ENCODE peak calls at places on chromosomes 12 and 14, in nine cellular contexts. One of them, this sample, is unnamed.

GRCh38 chr12:68189766-68190700 is 30.5 kb upstream of the IFNG start:
- DNase-seq in stimulated activated CD4-positive, alpha-beta T cell treated with anti-CD3 and anti-CD28 coated beads, Interleukin-4, amount 100 ng/mL, for 1 hour: peak
- DNase-seq in adipocyte: peak
- DNase-seq in pons: no peak
- DNase-seq in A172: peak
- DNase-seq in midbrain: no peak
- DNase-seq in HL-60: no peak
- DNase-seq in anterior cingulate cortex: no peak
- DNase-seq in stimulated activated CD8-positive, alpha-beta memory T cell treated with anti-CD3 and anti-CD28 coated beads, Interleukin-2, amount 100 ng/mL, for 1 hour: no peak
- DNase-seq in this sample: no peak

GRCh38 chr12:107287436-107288413 is 194.4 kb upstream of the CRY1 start:
- DNase-seq in stimulated activated CD8-positive, alpha-beta memory T cell treated with anti-CD3 and anti-CD28 coated beads, Interleukin-2, amount 100 ng/mL, for 1 hour: no peak
- DNase-seq in midbrain: no peak
- DNase-seq in pons: no peak
- DNase-seq in adipocyte: no peak
- DNase-seq in HL-60: no peak
- DNase-seq in anterior cingulate cortex: no peak
- DNase-seq in stimulated activated CD4-positive, alpha-beta T cell treated with anti-CD3 and anti-CD28 coated beads, Interleukin-4, amount 100 ng/mL, for 1 hour: no peak
- DNase-seq in A172: peak
- DNase-seq in this sample: no peak

GRCh38 chr14:77028384-77029246 is at the start of gene IRF2BPL:
- DNase-seq in A172: peak
- DNase-seq in HL-60: peak
- DNase-seq in adipocyte: peak
- DNase-seq in stimulated activated CD4-positive, alpha-beta T cell treated with anti-CD3 and anti-CD28 coated beads, Interleukin-4, amount 100 ng/mL, for 1 hour: peak
- DNase-seq in pons: peak
- DNase-seq in anterior cingulate cortex: peak
- DNase-seq in stimulated activated CD8-positive, alpha-beta memory T cell treated with anti-CD3 and anti-CD28 coated beads, Interleukin-2, amount 100 ng/mL, for 1 hour: peak
- DNase-seq in midbrain: peak
- DNase-seq in this sample: peak

GRCh38 chr14:102220031-102220430 is 80.3 kb downstream of the WDR20 start:
- DNase-seq in pons: no peak
- DNase-seq in anterior cingulate cortex: no peak
- DNase-seq in stimulated activated CD4-positive, alpha-beta T cell treated with anti-CD3 and anti-CD28 coated beads, Interleukin-4, amount 100 ng/mL, for 1 hour: no peak
- DNase-seq in A172: no peak
- DNase-seq in midbrain: no peak
- DNase-seq in HL-60: no peak
- DNase-seq in stimulated activated CD8-positive, alpha-beta memory T cell treated with anti-CD3 and anti-CD28 coated beads, Interleukin-2, amount 100 ng/mL, for 1 hour: no peak
- DNase-seq in adipocyte: no peak
- DNase-seq in this sample: no peak

GRCh38 chr12:28108599-28108998 is 81.7 kb upstream of the CCDC91 start:
- DNase-seq in anterior cingulate cortex: no peak
- DNase-seq in A172: peak
- DNase-seq in pons: no peak
- DNase-seq in stimulated activated CD8-positive, alpha-beta memory T cell treated with anti-CD3 and anti-CD28 coated beads, Interleukin-2, amount 100 ng/mL, for 1 hour: no peak
- DNase-seq in stimulated activated CD4-positive, alpha-beta T cell treated with anti-CD3 and anti-CD28 coated beads, Interleukin-4, amount 100 ng/mL, for 1 hour: no peak
- DNase-seq in HL-60: no peak
- DNase-seq in adipocyte: no peak
- DNase-seq in midbrain: no peak
- DNase-seq in this sample: no peak

GRCh38 chr12:53951577-53952334 is 2.9 kb upstream of the HOXC12 start:
- DNase-seq in stimulated activated CD4-positive, alpha-beta T cell treated with anti-CD3 and anti-CD28 coated beads, Interleukin-4, amount 100 ng/mL, for 1 hour: no peak
- DNase-seq in pons: no peak
- DNase-seq in adipocyte: no peak
- DNase-seq in midbrain: no peak
- DNase-seq in stimulated activated CD8-positive, alpha-beta memory T cell treated with anti-CD3 and anti-CD28 coated beads, Interleukin-2, amount 100 ng/mL, for 1 hour: no peak
- DNase-seq in HL-60: no peak
- DNase-seq in anterior cingulate cortex: no peak
- DNase-seq in A172: no peak
- DNase-seq in this sample: peak

GRCh38 chr14:105929327-105930081 is 403.1 kb downstream of the TMEM121 start:
- DNase-seq in adipocyte: no peak
- DNase-seq in stimulated activated CD4-positive, alpha-beta T cell treated with anti-CD3 and anti-CD28 coated beads, Interleukin-4, amount 100 ng/mL, for 1 hour: no peak
- DNase-seq in pons: no peak
- DNase-seq in stimulated activated CD8-positive, alpha-beta memory T cell treated with anti-CD3 and anti-CD28 coated beads, Interleukin-2, amount 100 ng/mL, for 1 hour: no peak
- DNase-seq in A172: no peak
- DNase-seq in anterior cingulate cortex: no peak
- DNase-seq in HL-60: no peak
- DNase-seq in midbrain: no peak
- DNase-seq in this sample: peak

GRCh38 chr12:121668750-121669524 is 517 bp downstream of the MORN3 start:
- DNase-seq in midbrain: no peak
- DNase-seq in adipocyte: peak
- DNase-seq in HL-60: peak
- DNase-seq in A172: no peak
- DNase-seq in pons: no peak
- DNase-seq in anterior cingulate cortex: no peak
- DNase-seq in stimulated activated CD8-positive, alpha-beta memory T cell treated with anti-CD3 and anti-CD28 coated beads, Interleukin-2, amount 100 ng/mL, for 1 hour: no peak
- DNase-seq in stimulated activated CD4-positive, alpha-beta T cell treated with anti-CD3 and anti-CD28 coated beads, Interleukin-4, amount 100 ng/mL, for 1 hour: peak
- DNase-seq in this sample: no peak

GRCh38 chr12:116133609-116134214 is 143.8 kb downstream of the MED13L start:
- DNase-seq in stimulated activated CD8-positive, alpha-beta memory T cell treated with anti-CD3 and anti-CD28 coated beads, Interleukin-2, amount 100 ng/mL, for 1 hour: no peak
- DNase-seq in stimulated activated CD4-positive, alpha-beta T cell treated with anti-CD3 and anti-CD28 coated beads, Interleukin-4, amount 100 ng/mL, for 1 hour: no peak
- DNase-seq in HL-60: peak
- DNase-seq in adipocyte: no peak
- DNase-seq in midbrain: no peak
- DNase-seq in pons: no peak
- DNase-seq in A172: no peak
- DNase-seq in anterior cingulate cortex: no peak
- DNase-seq in this sample: no peak

GRCh38 chr12:54201001-54201794 is 12.4 kb upstream of the SMUG1 start:
- DNase-seq in stimulated activated CD4-positive, alpha-beta T cell treated with anti-CD3 and anti-CD28 coated beads, Interleukin-4, amount 100 ng/mL, for 1 hour: peak
- DNase-seq in anterior cingulate cortex: no peak
- DNase-seq in HL-60: peak
- DNase-seq in stimulated activated CD8-positive, alpha-beta memory T cell treated with anti-CD3 and anti-CD28 coated beads, Interleukin-2, amount 100 ng/mL, for 1 hour: peak
- DNase-seq in adipocyte: peak
- DNase-seq in A172: peak
- DNase-seq in midbrain: peak
- DNase-seq in pons: no peak
- DNase-seq in this sample: peak

GRCh38 chr12:10214877-10215267 is 2.2 kb downstream of the GABARAPL1 start:
- DNase-seq in pons: no peak
- DNase-seq in HL-60: no peak
- DNase-seq in midbrain: no peak
- DNase-seq in adipocyte: peak
- DNase-seq in anterior cingulate cortex: no peak
- DNase-seq in stimulated activated CD8-positive, alpha-beta memory T cell treated with anti-CD3 and anti-CD28 coated beads, Interleukin-2, amount 100 ng/mL, for 1 hour: no peak
- DNase-seq in stimulated activated CD4-positive, alpha-beta T cell treated with anti-CD3 and anti-CD28 coated beads, Interleukin-4, amount 100 ng/mL, for 1 hour: no peak
- DNase-seq in A172: no peak
- DNase-seq in this sample: no peak

GRCh38 chr12:105671720-105672119 is 341.2 kb downstream of the C12orf75 start:
- DNase-seq in pons: no peak
- DNase-seq in anterior cingulate cortex: no peak
- DNase-seq in stimulated activated CD4-positive, alpha-beta T cell treated with anti-CD3 and anti-CD28 coated beads, Interleukin-4, amount 100 ng/mL, for 1 hour: no peak
- DNase-seq in midbrain: no peak
- DNase-seq in adipocyte: peak
- DNase-seq in A172: no peak
- DNase-seq in stimulated activated CD8-positive, alpha-beta memory T cell treated with anti-CD3 and anti-CD28 coated beads, Interleukin-2, amount 100 ng/mL, for 1 hour: no peak
- DNase-seq in HL-60: no peak
- DNase-seq in this sample: no peak

GRCh38 chr12:22574921-22575320 is 30.6 kb upstream of the C2CD5 start:
- DNase-seq in HL-60: no peak
- DNase-seq in stimulated activated CD4-positive, alpha-beta T cell treated with anti-CD3 and anti-CD28 coated beads, Interleukin-4, amount 100 ng/mL, for 1 hour: no peak
- DNase-seq in anterior cingulate cortex: no peak
- DNase-seq in pons: no peak
- DNase-seq in midbrain: no peak
- DNase-seq in adipocyte: no peak
- DNase-seq in stimulated activated CD8-positive, alpha-beta memory T cell treated with anti-CD3 and anti-CD28 coated beads, Interleukin-2, amount 100 ng/mL, for 1 hour: no peak
- DNase-seq in A172: no peak
- DNase-seq in this sample: no peak

GRCh38 chr12:125185740-125186470 is 120.7 kb downstream of the AACS start:
- DNase-seq in A172: peak
- DNase-seq in adipocyte: peak
- DNase-seq in pons: peak
- DNase-seq in stimulated activated CD4-positive, alpha-beta T cell treated with anti-CD3 and anti-CD28 coated beads, Interleukin-4, amount 100 ng/mL, for 1 hour: peak
- DNase-seq in stimulated activated CD8-positive, alpha-beta memory T cell treated with anti-CD3 and anti-CD28 coated beads, Interleukin-2, amount 100 ng/mL, for 1 hour: no peak
- DNase-seq in midbrain: peak
- DNase-seq in anterior cingulate cortex: peak
- DNase-seq in HL-60: peak
- DNase-seq in this sample: peak

GRCh38 chr12:98137278-98137677 is 378.1 kb upstream of the TMPO start:
- DNase-seq in stimulated activated CD4-positive, alpha-beta T cell treated with anti-CD3 and anti-CD28 coated beads, Interleukin-4, amount 100 ng/mL, for 1 hour: no peak
- DNase-seq in A172: no peak
- DNase-seq in anterior cingulate cortex: no peak
- DNase-seq in stimulated activated CD8-positive, alpha-beta memory T cell treated with anti-CD3 and anti-CD28 coated beads, Interleukin-2, amount 100 ng/mL, for 1 hour: no peak
- DNase-seq in adipocyte: no peak
- DNase-seq in HL-60: no peak
- DNase-seq in midbrain: no peak
- DNase-seq in pons: no peak
- DNase-seq in this sample: no peak

GRCh38 chr12:75488553-75488952 is 8.0 kb downstream of the GLIPR1 start:
- DNase-seq in anterior cingulate cortex: no peak
- DNase-seq in HL-60: peak
- DNase-seq in adipocyte: peak
- DNase-seq in pons: no peak
- DNase-seq in midbrain: no peak
- DNase-seq in stimulated activated CD8-positive, alpha-beta memory T cell treated with anti-CD3 and anti-CD28 coated beads, Interleukin-2, amount 100 ng/mL, for 1 hour: no peak
- DNase-seq in A172: no peak
- DNase-seq in stimulated activated CD4-positive, alpha-beta T cell treated with anti-CD3 and anti-CD28 coated beads, Interleukin-4, amount 100 ng/mL, for 1 hour: no peak
- DNase-seq in this sample: no peak

GRCh38 chr12:60710246-60710645 is 1114.4 kb downstream of the SLC16A7 start:
- DNase-seq in stimulated activated CD4-positive, alpha-beta T cell treated with anti-CD3 and anti-CD28 coated beads, Interleukin-4, amount 100 ng/mL, for 1 hour: no peak
- DNase-seq in anterior cingulate cortex: no peak
- DNase-seq in stimulated activated CD8-positive, alpha-beta memory T cell treated with anti-CD3 and anti-CD28 coated beads, Interleukin-2, amount 100 ng/mL, for 1 hour: no peak
- DNase-seq in adipocyte: no peak
- DNase-seq in HL-60: no peak
- DNase-seq in midbrain: no peak
- DNase-seq in pons: no peak
- DNase-seq in A172: no peak
- DNase-seq in this sample: no peak

GRCh38 chr14:99972748-99973466 is 92.3 kb upstream of the EVL start:
- DNase-seq in A172: no peak
- DNase-seq in anterior cingulate cortex: no peak
- DNase-seq in pons: no peak
- DNase-seq in HL-60: no peak
- DNase-seq in midbrain: no peak
- DNase-seq in stimulated activated CD8-positive, alpha-beta memory T cell treated with anti-CD3 and anti-CD28 coated beads, Interleukin-2, amount 100 ng/mL, for 1 hour: no peak
- DNase-seq in stimulated activated CD4-positive, alpha-beta T cell treated with anti-CD3 and anti-CD28 coated beads, Interleukin-4, amount 100 ng/mL, for 1 hour: no peak
- DNase-seq in adipocyte: no peak
- DNase-seq in this sample: no peak

GRCh38 chr12:1297206-1297605 is 297.2 kb downstream of the FBXL14 start:
- DNase-seq in A172: no peak
- DNase-seq in adipocyte: peak
- DNase-seq in stimulated activated CD4-positive, alpha-beta T cell treated with anti-CD3 and anti-CD28 coated beads, Interleukin-4, amount 100 ng/mL, for 1 hour: no peak
- DNase-seq in stimulated activated CD8-positive, alpha-beta memory T cell treated with anti-CD3 and anti-CD28 coated beads, Interleukin-2, amount 100 ng/mL, for 1 hour: no peak
- DNase-seq in pons: no peak
- DNase-seq in midbrain: no peak
- DNase-seq in anterior cingulate cortex: no peak
- DNase-seq in HL-60: no peak
- DNase-seq in this sample: no peak

This sample was measured in upper lobe of right lung.